ENCODE peak calls at places on chromosomes 6 and 20, in six cellular contexts. One of them, this sample, is unnamed.

GRCh38 chr6:121817141-121817540 is 381.7 kb downstream of the GJA1 start:
- DNase-seq in hepatocyte: no peak
- DNase-seq in neuronal stem cell: no peak
- DNase-seq in psoas muscle: no peak
- DNase-seq in AG04450: no peak
- DNase-seq in lower lobe of right lung: no peak
- DNase-seq in this sample: no peak

GRCh38 chr6:96659084-96659845 is 96.3 kb downstream of the FHL5 start:
- DNase-seq in hepatocyte: no peak
- DNase-seq in neuronal stem cell: no peak
- DNase-seq in psoas muscle: no peak
- DNase-seq in AG04450: no peak
- DNase-seq in lower lobe of right lung: no peak
- DNase-seq in this sample: no peak

GRCh38 chr6:5119090-5119951 is 34.2 kb downstream of the PPP1R3G start:
- DNase-seq in hepatocyte: no peak
- DNase-seq in neuronal stem cell: no peak
- DNase-seq in psoas muscle: no peak
- DNase-seq in AG04450: no peak
- DNase-seq in lower lobe of right lung: no peak
- DNase-seq in this sample: no peak

GRCh38 chr20:36074983-36075382 is 79.6 kb upstream of the EPB41L1 start:
- DNase-seq in hepatocyte: no peak
- DNase-seq in neuronal stem cell: no peak
- DNase-seq in psoas muscle: no peak
- DNase-seq in AG04450: no peak
- DNase-seq in lower lobe of right lung: no peak
- DNase-seq in this sample: peak; percentile 44

GRCh38 chr20:39674842-39675241 is 712.7 kb downstream of the DHX35 start:
- DNase-seq in hepatocyte: no peak
- DNase-seq in neuronal stem cell: no peak
- DNase-seq in psoas muscle: no peak
- DNase-seq in AG04450: no peak
- DNase-seq in lower lobe of right lung: no peak
- DNase-seq in this sample: no peak

GRCh38 chr6:40015530-40015929 is 81.3 kb upstream of the MOCS1 start:
- DNase-seq in hepatocyte: no peak
- DNase-seq in neuronal stem cell: no peak
- DNase-seq in psoas muscle: no peak
- DNase-seq in AG04450: no peak
- DNase-seq in lower lobe of right lung: no peak
- DNase-seq in this sample: no peak

GRCh38 chr6:136886110-136886509 is 36.0 kb upstream of the SLC35D3 start:
- DNase-seq in hepatocyte: no peak
- DNase-seq in neuronal stem cell: no peak
- DNase-seq in psoas muscle: no peak
- DNase-seq in AG04450: no peak
- DNase-seq in lower lobe of right lung: no peak
- DNase-seq in this sample: no peak

GRCh38 chr20:5100684-5101347 is 18.9 kb downstream of the PCNA start:
- DNase-seq in hepatocyte: peak; percentile 78
- DNase-seq in neuronal stem cell: peak; percentile 48
- DNase-seq in psoas muscle: peak; percentile 79
- DNase-seq in AG04450: no peak
- DNase-seq in lower lobe of right lung: peak; percentile 84
- DNase-seq in this sample: peak; percentile 75

GRCh38 chr6:126913658-126914057 is 204.8 kb upstream of the RSPO3 start:
- DNase-seq in hepatocyte: no peak
- DNase-seq in neuronal stem cell: no peak
- DNase-seq in psoas muscle: no peak
- DNase-seq in AG04450: no peak
- DNase-seq in lower lobe of right lung: no peak
- DNase-seq in this sample: no peak

GRCh38 chr6:37011656-37012378 is 6.4 kb downstream of the FGD2 start:
- DNase-seq in hepatocyte: no peak
- DNase-seq in neuronal stem cell: no peak
- DNase-seq in psoas muscle: no peak
- DNase-seq in AG04450: peak; percentile 47
- DNase-seq in lower lobe of right lung: no peak
- DNase-seq in this sample: no peak

GRCh38 chr6:149823013-149823412 is 41.1 kb downstream of the LRP11 start:
- DNase-seq in hepatocyte: no peak
- DNase-seq in neuronal stem cell: no peak
- DNase-seq in psoas muscle: no peak
- DNase-seq in AG04450: no peak
- DNase-seq in lower lobe of right lung: no peak
- DNase-seq in this sample: no peak

GRCh38 chr6:41208439-41209106 is 7.6 kb upstream of the TREML2 start:
- DNase-seq in hepatocyte: no peak
- DNase-seq in neuronal stem cell: no peak
- DNase-seq in psoas muscle: no peak
- DNase-seq in AG04450: no peak
- DNase-seq in lower lobe of right lung: no peak
- DNase-seq in this sample: no peak

GRCh38 chr6:11854418-11855165 is 76.0 kb upstream of the ADTRP start:
- DNase-seq in hepatocyte: peak; percentile 44
- DNase-seq in neuronal stem cell: no peak
- DNase-seq in psoas muscle: no peak
- DNase-seq in AG04450: peak; percentile 26
- DNase-seq in lower lobe of right lung: no peak
- DNase-seq in this sample: no peak

GRCh38 chr6:8131265-8131897 is 29.0 kb upstream of the EEF1E1 start:
- DNase-seq in hepatocyte: peak; percentile 78
- DNase-seq in neuronal stem cell: peak; percentile 77
- DNase-seq in psoas muscle: no peak
- DNase-seq in AG04450: peak; percentile 39
- DNase-seq in lower lobe of right lung: no peak
- DNase-seq in this sample: peak; percentile 51

GRCh38 chr20:50967621-50968020 is 9.0 kb downstream of the MOCS3 start:
- DNase-seq in hepatocyte: no peak
- DNase-seq in neuronal stem cell: peak; percentile 84
- DNase-seq in psoas muscle: no peak
- DNase-seq in AG04450: no peak
- DNase-seq in lower lobe of right lung: no peak
- DNase-seq in this sample: peak; percentile 96

GRCh38 chr20:63736893-63737689 is 627 bp downstream of the LIME1 start:
- DNase-seq in hepatocyte: peak; percentile 37
- DNase-seq in neuronal stem cell: no peak
- DNase-seq in psoas muscle: no peak
- DNase-seq in AG04450: no peak
- DNase-seq in lower lobe of right lung: no peak
- DNase-seq in this sample: no peak

GRCh38 chr20:63740501-63741353 is 1.2 kb downstream of the SLC2A4RG start:
- DNase-seq in hepatocyte: peak; percentile 95
- DNase-seq in neuronal stem cell: peak; percentile 75
- DNase-seq in psoas muscle: peak; percentile 94
- DNase-seq in AG04450: peak; percentile 63
- DNase-seq in lower lobe of right lung: peak; percentile 91
- DNase-seq in this sample: peak; percentile 94

GRCh38 chr20:47927944-47928343 is 142.7 kb upstream of the SULF2 start:
- DNase-seq in hepatocyte: no peak
- DNase-seq in neuronal stem cell: no peak
- DNase-seq in psoas muscle: no peak
- DNase-seq in AG04450: no peak
- DNase-seq in lower lobe of right lung: no peak
- DNase-seq in this sample: peak; percentile 47

GRCh38 chr6:150616581-150616980 is 16.9 kb downstream of the PLEKHG1 start:
- DNase-seq in hepatocyte: no peak
- DNase-seq in neuronal stem cell: no peak
- DNase-seq in psoas muscle: no peak
- DNase-seq in AG04450: no peak
- DNase-seq in lower lobe of right lung: no peak
- DNase-seq in this sample: no peak

GRCh38 chr6:97133071-97133470 is 149.9 kb downstream of the MMS22L start:
- DNase-seq in hepatocyte: no peak
- DNase-seq in neuronal stem cell: no peak
- DNase-seq in psoas muscle: no peak
- DNase-seq in AG04450: no peak
- DNase-seq in lower lobe of right lung: no peak
- DNase-seq in this sample: peak; percentile 40

GRCh38 chr20:23246682-23247664 is 103.6 kb upstream of the NXT1 start:
- DNase-seq in hepatocyte: no peak
- DNase-seq in neuronal stem cell: no peak
- DNase-seq in psoas muscle: peak; percentile 35
- DNase-seq in AG04450: no peak
- DNase-seq in lower lobe of right lung: no peak
- DNase-seq in this sample: no peak

GRCh38 chr20:36092424-36093024 is 62.0 kb upstream of the EPB41L1 start:
- DNase-seq in hepatocyte: peak; percentile 69
- DNase-seq in neuronal stem cell: peak; percentile 48
- DNase-seq in psoas muscle: peak; percentile 41
- DNase-seq in AG04450: no peak
- DNase-seq in lower lobe of right lung: no peak
- DNase-seq in this sample: no peak

GRCh38 chr20:32144898-32145662 is 35.6 kb downstream of the TM9SF4 start:
- DNase-seq in hepatocyte: no peak
- DNase-seq in neuronal stem cell: no peak
- DNase-seq in psoas muscle: no peak
- DNase-seq in AG04450: no peak
- DNase-seq in lower lobe of right lung: no peak
- DNase-seq in this sample: no peak

GRCh38 chr6:130585587-130585986 is 219.8 kb downstream of the TMEM200A start:
- DNase-seq in hepatocyte: no peak
- DNase-seq in neuronal stem cell: no peak
- DNase-seq in psoas muscle: no peak
- DNase-seq in AG04450: no peak
- DNase-seq in lower lobe of right lung: no peak
- DNase-seq in this sample: no peak

GRCh38 chr20:22374066-22374465 is 210.3 kb downstream of the FOXA2 start:
- DNase-seq in hepatocyte: no peak
- DNase-seq in neuronal stem cell: no peak
- DNase-seq in psoas muscle: no peak
- DNase-seq in AG04450: no peak
- DNase-seq in lower lobe of right lung: no peak
- DNase-seq in this sample: peak; percentile 66

GRCh38 chr20:52015155-52015554 is 176.4 kb downstream of the ZFP64 start:
- DNase-seq in hepatocyte: no peak
- DNase-seq in neuronal stem cell: no peak
- DNase-seq in psoas muscle: no peak
- DNase-seq in AG04450: no peak
- DNase-seq in lower lobe of right lung: no peak
- DNase-seq in this sample: no peak

GRCh38 chr20:52017669-52018317 is 173.8 kb downstream of the ZFP64 start:
- DNase-seq in hepatocyte: no peak
- DNase-seq in neuronal stem cell: no peak
- DNase-seq in psoas muscle: no peak
- DNase-seq in AG04450: no peak
- DNase-seq in lower lobe of right lung: no peak
- DNase-seq in this sample: no peak

GRCh38 chr20:52019313-52019712 is 172.3 kb downstream of the ZFP64 start:
- DNase-seq in hepatocyte: no peak
- DNase-seq in neuronal stem cell: no peak
- DNase-seq in psoas muscle: no peak
- DNase-seq in AG04450: no peak
- DNase-seq in lower lobe of right lung: no peak
- DNase-seq in this sample: no peak

GRCh38 chr20:52012093-52012492 is 179.5 kb downstream of the ZFP64 start:
- DNase-seq in hepatocyte: no peak
- DNase-seq in neuronal stem cell: no peak
- DNase-seq in psoas muscle: no peak
- DNase-seq in AG04450: no peak
- DNase-seq in lower lobe of right lung: no peak
- DNase-seq in this sample: no peak

DNA sequence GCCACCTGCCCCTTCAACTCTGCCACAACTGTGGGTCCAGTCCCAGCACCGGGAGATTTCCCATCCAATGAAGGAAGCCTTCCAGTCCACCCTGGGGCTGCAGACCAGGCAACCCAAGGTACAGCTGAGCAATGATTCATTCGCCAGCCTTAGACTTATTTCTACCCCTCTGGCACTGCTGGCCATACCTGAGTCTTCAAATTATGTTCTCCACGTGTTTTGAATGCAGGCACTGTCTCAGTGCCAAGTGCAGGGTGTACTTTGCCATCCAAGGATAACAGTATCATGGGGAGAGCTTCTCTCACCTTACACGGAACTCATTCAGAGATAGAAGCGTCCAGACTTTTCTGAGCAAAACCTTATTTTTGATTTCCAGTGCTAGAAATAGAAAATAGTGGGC is 175.6 kb downstream of the ZFP64 start:
- DNase-seq in hepatocyte: no peak
- DNase-seq in neuronal stem cell: no peak
- DNase-seq in psoas muscle: no peak
- DNase-seq in AG04450: no peak
- DNase-seq in lower lobe of right lung: no peak
- DNase-seq in this sample: no peak
- H3K4me3 ChIP-seq in hepatocyte: no peak overlapping the region
- H3K4me3 ChIP-seq in neuronal stem cell: no peak overlapping the region
- H3K4me3 ChIP-seq in psoas muscle: no peak overlapping the region
- H3K4me3 ChIP-seq in AG04450: no peak overlapping the region
- H3K4me3 ChIP-seq in lower lobe of right lung: no peak overlapping the region
- H3K4me3 ChIP-seq in this sample: no peak overlapping the region

GRCh38 chr6:397056-397455 is 5.5 kb downstream of the IRF4 start:
- DNase-seq in hepatocyte: no peak
- DNase-seq in neuronal stem cell: no peak
- DNase-seq in psoas muscle: no peak
- DNase-seq in AG04450: no peak
- DNase-seq in lower lobe of right lung: no peak
- DNase-seq in this sample: no peak
- H3K27me3 ChIP-seq in hepatocyte: peaks cover 76% of the 10 kb centered on the region
- H3K27me3 ChIP-seq in neuronal stem cell: peaks cover 81% of the 10 kb centered on the region
- H3K27me3 ChIP-seq in psoas muscle: peaks cover 19% of the 10 kb centered on the region
- H3K27me3 ChIP-seq in AG04450: peaks cover 56% of the 10 kb centered on the region
- H3K27me3 ChIP-seq in lower lobe of right lung: peaks cover 40% of the 10 kb centered on the region
- H3K27me3 ChIP-seq in this sample: no peaks in the 10 kb centered on the region

GRCh38 chr20:33977535-33977934 is 16.2 kb upstream of the RALY start:
- DNase-seq in hepatocyte: no peak
- DNase-seq in neuronal stem cell: no peak
- DNase-seq in psoas muscle: no peak
- DNase-seq in AG04450: no peak
- DNase-seq in lower lobe of right lung: no peak
- DNase-seq in this sample: no peak
- H3K9me3 ChIP-seq in hepatocyte: no peaks in the 10 kb centered on the region
- H3K9me3 ChIP-seq in neuronal stem cell: no peaks in the 10 kb centered on the region
- H3K9me3 ChIP-seq in psoas muscle: no peaks in the 10 kb centered on the region
- H3K9me3 ChIP-seq in AG04450: no peaks in the 10 kb centered on the region
- H3K9me3 ChIP-seq in lower lobe of right lung: no peaks in the 10 kb centered on the region
- H3K9me3 ChIP-seq in this sample: no peaks in the 10 kb centered on the region

DNA sequence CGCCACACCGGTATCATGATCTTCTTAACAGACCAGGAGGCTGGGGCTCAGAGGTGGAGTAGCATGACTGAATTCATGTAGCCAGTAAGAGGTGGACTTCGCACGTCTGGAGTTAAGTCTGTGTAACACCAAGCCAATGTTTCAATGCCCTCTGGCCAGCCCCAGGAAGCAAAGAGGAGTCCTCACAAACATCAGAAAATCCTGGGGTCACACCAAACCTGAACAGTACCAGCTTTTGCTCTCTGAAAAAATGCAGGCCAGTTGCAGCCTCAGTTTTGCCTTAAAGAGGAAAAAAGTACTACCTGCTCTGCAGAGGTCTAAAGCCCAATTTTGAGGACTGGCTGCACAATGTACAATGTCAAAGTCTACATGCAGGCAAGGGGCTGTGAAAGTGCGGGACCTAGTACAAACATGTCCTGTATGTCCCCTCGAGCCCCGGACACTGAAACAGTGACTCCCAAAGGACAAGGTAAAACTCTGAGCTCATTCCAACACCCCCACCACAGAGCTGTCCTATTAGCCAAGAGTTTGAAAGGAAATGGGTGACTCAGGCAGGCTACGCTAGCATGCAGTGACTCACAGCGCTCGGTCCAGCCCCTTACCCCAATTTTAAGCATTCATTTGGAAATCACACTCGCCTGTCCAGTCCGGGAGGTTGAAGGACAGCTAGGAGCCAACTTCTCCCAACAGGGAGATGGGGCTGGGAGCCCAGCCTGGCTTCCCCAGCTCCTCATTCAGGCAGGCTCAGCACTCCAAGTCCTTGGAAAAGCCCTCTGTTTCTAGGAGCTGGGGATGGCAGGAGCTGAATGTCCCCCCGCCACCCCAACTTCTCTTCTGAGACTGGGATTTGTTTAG is 4.1 kb downstream of the SDC4 start:
- DNase-seq in hepatocyte: peak; percentile 85
- DNase-seq in neuronal stem cell: no peak
- DNase-seq in psoas muscle: peak; percentile 79
- DNase-seq in AG04450: peak; percentile 71
- DNase-seq in lower lobe of right lung: no peak
- DNase-seq in this sample: no peak
- H3K4me3 ChIP-seq in hepatocyte: peak overlapping the region; percentile 8
- H3K4me3 ChIP-seq in neuronal stem cell: no peak overlapping the region
- H3K4me3 ChIP-seq in psoas muscle: peak overlapping the region; percentile 79
- H3K4me3 ChIP-seq in AG04450: peak overlapping the region; percentile 97
- H3K4me3 ChIP-seq in lower lobe of right lung: peak overlapping the region; percentile 82
- H3K4me3 ChIP-seq in this sample: no peak overlapping the region

This sample was measured in SJCRH30.